ENCODE peak calls at places on chromosomes 1 and 21, in four cellular contexts. E is NB4; G is CD8-positive, alpha-beta T cell; R is BJ. Q is an unnamed sample.

GRCh38 chr1:225866061-225866844 is 15.9 kb downstream of the TMEM63A start:
- DNase-seq in E (peak; percentile 95), G (peak; percentile 79), R (no peak), Q (no peak)

GRCh38 chr21:15841856-15842564 is 112.2 kb downstream of the USP25 start:
- DNase-seq in E (no peak), G (no peak), R (no peak), Q (no peak)

GRCh38 chr1:70915258-70915657 is 132.4 kb downstream of the PTGER3 start:
- DNase-seq in E (no peak), G (no peak), R (no peak), Q (no peak)

GRCh38 chr21:16942703-16943102 is 570.1 kb upstream of the CXADR start:
- DNase-seq in E (peak; percentile 0), G (no peak), R (no peak), Q (no peak)

GRCh38 chr1:10737651-10738050 is 58.8 kb downstream of the CASZ1 start:
- DNase-seq in E (no peak), G (no peak), R (no peak), Q (no peak)

GRCh38 chr1:232305020-232305419 is 324.9 kb downstream of the SIPA1L2 start:
- DNase-seq in E (no peak), G (no peak), R (no peak), Q (no peak)

GRCh38 chr1:59434336-59434735 is 137.4 kb downstream of the FGGY start:
- DNase-seq in E (peak; percentile 14), G (no peak), R (no peak), Q (no peak)

GRCh38 chr1:211648336-211648735 is 27.1 kb downstream of the NEK2 start:
- DNase-seq in E (no peak), G (no peak), R (no peak), Q (peak; percentile 46)

GRCh38 chr1:90201467-90202358 is 206.8 kb downstream of the ZNF326 start:
- DNase-seq in E (no peak), G (no peak), R (no peak), Q (no peak)

GRCh38 chr1:180917306-180918065 is 4.8 kb downstream of the KIAA1614 start:
- DNase-seq in E (no peak), G (no peak), R (no peak), Q (no peak)

GRCh38 chr1:63651110-63651776 is 58.0 kb downstream of the PGM1 start:
- DNase-seq in E (no peak), G (peak; percentile 24), R (no peak), Q (no peak)

GRCh38 chr1:12177156-12177998 is 10.6 kb downstream of the TNFRSF1B start:
- DNase-seq in E (no peak), G (peak; percentile 34), R (no peak), Q (no peak)

GRCh38 chr1:162846256-162847212 is 14.4 kb downstream of the CCDC190 start:
- DNase-seq in E (no peak), G (no peak), R (peak; percentile 61), Q (no peak)

GRCh38 chr1:220335668-220336067 is 63.4 kb upstream of the RAB3GAP2 start:
- DNase-seq in E (no peak), G (no peak), R (no peak), Q (no peak)

GRCh38 chr1:156444407-156445001 is 56.1 kb downstream of the MEF2D start:
- DNase-seq in E (peak; percentile 67), G (peak; percentile 32), R (no peak), Q (no peak)

GRCh38 chr1:229339520-229339919 is 3.3 kb downstream of the CCSAP start:
- DNase-seq in E (peak; percentile 39), G (no peak), R (no peak), Q (no peak)

DNA sequence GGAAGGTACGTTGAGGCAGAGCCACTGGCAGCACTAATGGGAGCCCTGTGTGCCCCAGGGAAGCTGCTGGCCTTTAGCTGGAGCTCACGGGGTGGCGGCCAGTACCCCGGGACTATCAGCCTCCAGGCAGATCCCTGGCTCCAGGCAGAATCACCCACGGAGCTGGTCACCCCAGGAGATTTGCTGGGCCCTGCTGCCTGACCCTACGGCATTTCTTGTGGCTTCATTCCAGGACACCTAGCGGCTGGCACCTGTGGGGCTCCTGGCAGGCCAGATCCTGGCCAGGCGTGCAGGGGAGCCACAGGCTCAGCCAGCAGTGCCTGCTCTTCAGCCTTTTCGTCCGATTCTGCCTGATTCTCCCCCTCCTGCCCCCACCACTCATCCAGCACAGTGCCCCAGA is 7.1 kb downstream of the PADI1 start:
- DNase-seq in E (no peak), G (no peak), R (no peak), Q (no peak)
- TF ChIP-seq CTCF in E (no peak), G (no peak), R (no peak), Q (no peak)

DNA sequence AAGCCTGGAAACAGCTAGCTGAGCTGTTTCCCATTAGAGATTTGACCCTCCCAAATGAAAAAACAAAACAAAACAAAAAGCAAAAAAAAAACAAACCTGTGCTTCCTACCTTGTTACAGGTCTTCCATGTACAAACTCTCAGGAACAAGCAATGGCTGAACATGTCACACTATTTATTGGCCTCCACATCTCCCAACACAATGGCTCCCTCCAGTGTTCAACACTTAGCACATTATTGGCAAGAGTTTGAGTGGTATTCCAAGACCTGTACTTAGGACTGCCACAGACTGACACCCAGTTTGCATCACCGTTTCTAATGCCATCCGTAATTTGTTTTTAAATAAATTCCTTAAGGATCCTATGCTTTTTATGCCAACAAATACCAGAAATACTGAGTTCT is 195.0 kb upstream of the OLFM3 start:
- DNase-seq in E (peak; percentile 49), G (no peak), R (no peak), Q (no peak)
- TF ChIP-seq CTCF in E (peak; percentile 44), G (no peak), R (no peak), Q (peak; percentile 45)

GRCh38 chr1:110457206-110457605 is 6.3 kb downstream of the PROK1 start:
- DNase-seq in E (no peak), G (no peak), R (no peak), Q (no peak)

GRCh38 chr1:110452330-110452729 is 1.4 kb downstream of the PROK1 start:
- DNase-seq in E (no peak), G (no peak), R (no peak), Q (no peak)

GRCh38 chr1:110453829-110454228 is 2.9 kb downstream of the PROK1 start:
- DNase-seq in E (no peak), G (no peak), R (no peak), Q (no peak)

GRCh38 chr1:110454328-110454727 is 3.4 kb downstream of the PROK1 start:
- DNase-seq in E (no peak), G (no peak), R (no peak), Q (no peak)

GRCh38 chr1:110455151-110455550 is 4.2 kb downstream of the PROK1 start:
- DNase-seq in E (no peak), G (no peak), R (no peak), Q (no peak)
- TF ChIP-seq CTCF in E (no peak), G (no peak), R (peak; percentile 17), Q (no peak)

GRCh38 chr21:38145104-38145503 is 111.7 kb upstream of the KCNJ15 start:
- DNase-seq in E (no peak), G (no peak), R (no peak), Q (no peak)
- TF ChIP-seq CTCF in E (no peak), G (no peak), R (no peak), Q (no peak)